ENCODE peak calls at places on chromosomes 2 and 18, in four cellular contexts. J, D, F and C are unnamed samples.

GRCh38 chr2:234989183-234989701 is 37.4 kb downstream of the SH3BP4 start:
- DNase-seq in F (no peak), J (no peak), D (no peak), C (peak)

GRCh38 chr2:27247893-27248292 is 15.0 kb downstream of the SLC30A3 start:
- DNase-seq in D (no peak), F (no peak), J (no peak), C (no peak)

GRCh38 chr18:55753643-55754255 is 165.8 kb upstream of the TCF4 start:
- DNase-seq in J (no peak), F (no peak), D (no peak), C (no peak)

GRCh38 chr2:149329470-149330126 is 789 bp upstream of the LYPD6 start:
- DNase-seq in J (peak), D (no peak), F (peak), C (peak)

GRCh38 chr18:65527879-65528633 is 222.8 kb upstream of the CDH7 start:
- DNase-seq in J (no peak), D (no peak), F (no peak), C (no peak)

GRCh38 chr18:13221821-13222220 is 3.3 kb downstream of the LDLRAD4 start:
- DNase-seq in J (no peak), F (no peak), D (no peak), C (peak)

GRCh38 chr2:134685967-134686366 is 32.8 kb downstream of the TMEM163 start:
- DNase-seq in D (no peak), F (no peak), J (no peak), C (no peak)

GRCh38 chr18:34959211-34959829 is 81.9 kb upstream of the MAPRE2 start:
- DNase-seq in F (no peak), J (no peak), D (no peak), C (no peak)

GRCh38 chr2:150438654-150439053 is 48.8 kb downstream of the RND3 start:
- DNase-seq in D (no peak), J (no peak), F (no peak), C (no peak)

GRCh38 chr2:31057691-31058090 is 80.5 kb downstream of the GALNT14 start:
- DNase-seq in F (no peak), D (no peak), J (peak), C (no peak)

GRCh38 chr2:162888641-162889040 is 50.1 kb upstream of the KCNH7 start:
- DNase-seq in F (no peak), D (no peak), J (no peak), C (no peak)

GRCh38 chr18:12880532-12880892 is 3.5 kb downstream of the PTPN2 start:
- DNase-seq in D (no peak), J (no peak), F (no peak), C (no peak)

GRCh38 chr18:59706499-59706898 is 9.3 kb upstream of the CCBE1 start:
- DNase-seq in D (no peak), F (no peak), J (no peak), C (no peak)

GRCh38 chr2:202091476-202091875 is 18.4 kb downstream of the KIAA2012 start:
- DNase-seq in D (no peak), J (no peak), F (no peak), C (no peak)

GRCh38 chr2:30078521-30078920 is 68.3 kb upstream of the YPEL5 start:
- DNase-seq in D (no peak), J (no peak), F (no peak), C (no peak)

GRCh38 chr18:79604205-79604912 is 75.2 kb upstream of the CTDP1 start:
- DNase-seq in J (no peak), F (no peak), D (no peak), C (no peak)
- TF ChIP-seq TEAD4 in J (no peak), F (no peak), D (no peak), C (no peak)

GRCh38 chr18:37709740-37710139 is 144.1 kb upstream of the CELF4 start:
- DNase-seq in D (no peak), F (peak), J (no peak), C (no peak)
- TF ChIP-seq TEAD4 in D (no peak), F (no peak), J (no peak), C (no peak)

DNA sequence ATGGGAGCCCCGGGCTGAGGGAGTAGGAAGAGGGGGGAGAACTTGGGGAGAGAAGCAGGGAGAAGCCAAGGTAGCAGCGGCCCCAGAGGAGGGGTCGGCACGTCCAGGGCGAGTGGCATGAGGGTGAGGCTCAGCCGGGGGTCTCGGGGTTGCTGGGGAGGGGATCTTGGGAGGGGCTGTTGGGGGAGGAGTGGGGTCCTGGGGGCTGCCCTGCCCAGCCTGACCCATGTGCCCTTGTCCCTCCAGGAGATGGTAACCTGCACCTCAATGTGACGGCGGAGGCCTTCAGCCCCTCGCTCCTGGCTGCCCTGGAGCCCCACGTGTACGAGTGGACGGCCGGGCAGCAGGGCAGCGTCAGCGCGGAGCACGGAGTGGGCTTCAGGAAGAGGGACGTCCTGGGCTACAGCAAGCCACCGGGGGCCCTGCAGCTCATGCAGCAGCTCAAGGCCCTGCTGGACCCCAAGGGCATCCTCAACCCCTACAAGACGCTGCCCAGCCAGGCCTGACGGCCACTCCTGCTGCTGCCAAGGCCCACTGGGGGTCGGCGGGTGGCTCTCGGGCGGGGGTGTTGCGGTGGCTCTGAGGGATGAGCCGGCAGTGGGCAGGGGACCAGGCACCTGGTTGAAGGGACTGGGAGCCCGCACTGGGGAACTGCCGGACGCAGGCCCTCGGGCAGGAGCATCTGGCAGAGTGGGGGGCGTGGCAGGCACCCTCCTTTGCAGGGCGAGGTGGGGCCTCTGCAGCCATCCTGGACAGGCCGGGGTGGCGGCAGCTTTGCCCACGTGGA is 9.0 kb upstream of the GAL3ST2 start:
- DNase-seq in D (no peak), F (no peak), J (peak), C (peak)
- TF ChIP-seq TEAD4 in D (no peak), F (no peak), J (no peak), C (no peak)

GRCh38 chr2:71547616-71548285 is 94.4 kb downstream of the DYSF start:
- DNase-seq in D (no peak), J (no peak), F (no peak), C (no peak)

GRCh38 chr2:71546777-71547281 is 93.5 kb downstream of the DYSF start:
- DNase-seq in J (no peak), F (no peak), D (no peak), C (no peak)

GRCh38 chr2:71550801-71551630 is 97.7 kb downstream of the DYSF start:
- DNase-seq in D (no peak), J (no peak), F (no peak), C (no peak)

GRCh38 chr2:71546275-71546638 is 92.9 kb downstream of the DYSF start:
- DNase-seq in J (no peak), D (no peak), F (no peak), C (no peak)

DNA sequence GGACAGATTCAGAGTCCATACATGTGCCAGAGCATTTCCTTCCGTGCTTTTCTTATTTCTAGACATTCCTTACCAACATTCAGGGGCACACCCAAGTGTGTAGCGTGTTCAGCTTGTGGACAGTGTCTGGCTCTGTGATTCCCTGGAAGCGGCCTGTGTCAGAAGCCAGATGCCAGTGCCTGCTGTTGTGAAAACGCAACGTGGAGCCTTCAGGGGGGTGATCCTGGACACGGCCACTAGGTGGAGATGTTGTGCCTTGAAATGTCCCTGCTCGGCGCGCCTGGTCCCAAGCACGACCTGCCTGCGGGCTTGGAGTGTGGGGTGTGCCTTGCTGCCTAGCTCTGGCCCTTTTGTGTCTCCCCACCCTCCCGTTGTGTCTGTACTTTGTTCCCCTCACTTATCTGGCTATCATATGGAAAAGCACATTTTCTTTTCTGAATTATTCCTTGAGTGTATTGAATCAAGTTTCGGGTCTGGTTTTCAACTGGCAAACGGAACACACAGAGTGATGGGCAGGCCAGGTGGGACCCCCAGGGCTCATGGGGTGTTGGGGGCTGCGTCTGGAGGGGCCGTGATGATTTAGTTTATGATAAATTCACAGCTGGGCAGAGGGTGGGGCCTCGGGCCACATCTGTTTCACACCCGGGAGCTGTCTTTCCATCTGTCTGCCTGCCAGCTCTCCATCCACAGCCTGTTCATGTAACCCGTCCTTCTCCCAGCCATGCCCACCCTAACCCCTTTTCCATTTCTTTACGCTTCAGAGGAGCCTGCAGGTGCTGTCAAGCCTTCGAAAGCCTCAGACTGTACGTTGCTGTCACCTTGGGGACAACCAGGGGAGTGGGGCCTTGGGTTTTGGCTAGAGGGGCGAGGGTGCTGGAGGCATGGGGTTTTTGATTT is 95.5 kb downstream of the DYSF start:
- DNase-seq in J (peak), F (peak), D (peak), C (peak)
- TF ChIP-seq TEAD4 in J (no peak), F (no peak), D (peak), C (no peak)

DNA sequence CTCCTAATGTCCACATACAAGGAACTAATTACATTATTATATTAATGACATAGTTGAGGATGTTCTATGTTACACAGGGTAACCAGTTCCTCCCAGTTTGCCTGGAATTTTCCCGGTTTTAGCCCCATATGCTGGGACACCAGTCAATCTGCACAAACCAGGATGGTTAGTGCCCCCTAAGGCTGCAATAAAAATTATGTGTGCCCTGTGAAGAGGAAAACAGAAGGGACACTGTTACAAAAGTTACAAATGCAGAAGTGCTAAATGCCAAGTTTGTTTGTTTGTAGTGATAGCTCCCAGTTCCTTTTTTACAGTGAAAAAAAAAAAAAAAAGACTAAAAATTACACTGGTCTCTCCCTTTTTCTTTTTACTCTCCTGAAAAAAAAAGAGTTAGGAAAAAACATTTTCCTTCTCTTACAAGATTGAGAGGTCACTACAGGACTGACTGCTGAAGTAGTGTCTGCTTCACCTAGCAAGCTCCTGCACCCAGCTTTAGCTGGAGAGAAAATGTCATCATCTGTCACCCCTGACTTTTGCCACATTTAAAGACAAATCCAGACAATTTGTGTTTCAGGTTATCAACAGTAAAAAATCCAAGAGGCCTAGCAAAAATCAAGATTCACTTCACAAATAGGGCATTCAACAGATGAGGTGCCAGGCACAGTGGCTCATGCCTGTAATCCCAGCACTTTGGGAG is 3.2 kb downstream of the ANKRD44 start:
- DNase-seq in F (no peak), J (no peak), D (no peak), C (peak)
- TF ChIP-seq TEAD4 in F (no peak), J (no peak), D (no peak), C (no peak)

GRCh38 chr2:205778326-205778725 is 96.0 kb downstream of the NRP2 start:
- DNase-seq in J (no peak), D (no peak), F (no peak), C (no peak)
- TF ChIP-seq TEAD4 in J (no peak), D (no peak), F (no peak), C (no peak)

GRCh38 chr2:216808805-216809425 is 50.9 kb downstream of the TNP1 start:
- DNase-seq in F (no peak), D (no peak), J (no peak), C (no peak)

GRCh38 chr2:216807861-216808272 is 52.0 kb downstream of the TNP1 start:
- DNase-seq in J (no peak), D (no peak), F (no peak), C (no peak)

GRCh38 chr2:216804357-216805350 is 55.2 kb downstream of the TNP1 start:
- DNase-seq in D (no peak), F (no peak), J (no peak), C (no peak)

DNA sequence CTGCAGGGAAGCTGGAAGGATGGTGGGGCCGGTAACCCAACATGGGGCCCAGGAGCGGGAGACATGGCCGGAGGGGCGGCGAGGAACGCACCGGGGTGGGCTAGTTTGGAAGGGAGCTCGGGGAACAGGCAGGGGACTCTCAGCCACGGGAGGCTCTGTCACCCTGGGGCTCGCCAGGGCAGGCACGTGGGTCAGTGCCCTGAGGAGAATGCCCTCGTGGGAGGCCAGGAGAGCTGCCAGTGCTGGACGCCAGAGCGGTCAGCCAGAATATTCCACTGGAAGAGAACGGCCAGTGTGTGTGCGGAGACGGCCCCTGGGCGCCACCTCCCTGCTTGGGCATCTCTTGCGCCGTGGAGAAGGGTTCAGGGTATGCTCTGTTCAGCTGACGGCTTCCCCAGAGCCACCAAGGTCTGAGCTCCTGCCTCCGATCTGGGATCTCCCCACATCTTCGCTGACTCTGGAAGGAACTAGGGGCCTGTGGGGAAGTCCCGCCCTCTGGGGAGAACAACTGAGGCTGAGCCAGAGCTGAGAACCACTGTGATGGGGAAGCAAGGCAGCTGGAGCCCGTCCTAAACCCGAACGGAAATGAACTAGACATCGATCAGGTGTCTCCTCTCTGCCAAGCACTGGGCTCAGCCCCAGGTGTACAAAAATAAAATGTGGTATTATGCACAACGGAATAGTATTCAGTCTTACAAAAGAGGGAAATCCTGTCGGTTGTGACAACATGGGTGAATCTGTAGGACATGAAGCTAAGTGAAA is 49.3 kb downstream of the TNP1 start:
- DNase-seq in F (no peak), D (no peak), J (no peak), C (no peak)
- TF ChIP-seq TEAD4 in F (no peak), D (no peak), J (no peak), C (no peak)

GRCh38 chr18:31245820-31246219 is 72.1 kb upstream of the DSG1 start:
- DNase-seq in F (no peak), D (no peak), J (no peak), C (no peak)

GRCh38 chr18:31244737-31245432 is 73.1 kb upstream of the DSG1 start:
- DNase-seq in J (no peak), D (no peak), F (no peak), C (no peak)

GRCh38 chr18:31243740-31244512 is 74.0 kb upstream of the DSG1 start:
- DNase-seq in J (no peak), D (no peak), F (no peak), C (no peak)

GRCh38 chr18:31241425-31241824 is 76.5 kb upstream of the DSG1 start:
- DNase-seq in D (no peak), J (no peak), F (no peak), C (no peak)

DNA sequence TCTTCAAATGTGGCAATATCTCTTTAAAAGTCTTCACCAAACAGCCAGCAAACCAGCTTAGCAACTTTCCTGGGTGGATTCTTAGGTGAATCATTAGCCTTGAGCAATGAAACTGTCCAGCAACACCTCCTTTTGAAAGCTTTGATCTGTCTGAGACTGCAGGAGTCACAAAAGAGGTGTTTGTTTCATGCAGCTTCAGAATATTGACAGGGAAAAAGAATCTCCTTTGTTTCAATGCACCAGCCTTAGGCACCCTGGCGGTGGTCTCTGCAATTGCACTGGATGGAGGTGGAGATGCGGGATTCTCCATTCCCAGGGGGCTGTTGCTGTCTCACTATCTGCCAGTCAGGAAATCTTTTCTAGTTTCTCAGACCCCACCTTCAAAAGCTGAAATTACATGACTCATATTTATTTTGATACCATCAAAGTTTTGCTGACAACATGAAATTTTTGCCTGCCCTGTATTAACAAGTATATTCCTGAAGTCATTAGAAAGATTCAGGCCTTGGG is 76.0 kb upstream of the DSG1 start:
- DNase-seq in D (peak), F (peak), J (peak), C (peak)
- TF ChIP-seq TEAD4 in D (no peak), F (no peak), J (no peak), C (no peak)

GRCh38 chr2:165857881-165858280 is 63.8 kb upstream of the GALNT3 start:
- DNase-seq in F (no peak), D (no peak), J (no peak), C (no peak)
- TF ChIP-seq TEAD4 in F (no peak), D (no peak), J (no peak), C (no peak)